ENCODE peak calls at places on chromosome 14, in nine cellular contexts. O is astrocyte of the cerebellum, H is RWPE1, G is fibroblast of pulmonary artery, D is bronchial epithelial cell, Z is ovary, Q is AG04450, J is HFF-Myc, C is GM23338. M is an unnamed sample.

GRCh38 chr14:38210168-38210567 is 2.5 kb downstream of the SSTR1 start:
- DNase-seq in G (peak; percentile 61), C (peak; percentile 50), J (no peak), Q (no peak), Z (no peak), O (no peak), H (peak; percentile 26), D (peak; percentile 58), M (no peak)

GRCh38 chr14:95407342-95407741 is 87.6 kb upstream of the CLMN start:
- DNase-seq in D (no peak), Z (no peak), G (no peak), C (no peak), J (no peak), Q (no peak), O (no peak), H (no peak), M (no peak)

GRCh38 chr14:106631886-106632285 is 1105.5 kb downstream of the TMEM121 start:
- DNase-seq in Q (no peak), D (no peak), J (no peak), C (no peak), G (no peak), Z (no peak), O (no peak), H (no peak), M (no peak)

GRCh38 chr14:99735189-99736135 is 51.4 kb downstream of the CYP46A1 start:
- DNase-seq in H (no peak), D (no peak), G (no peak), Z (peak; percentile 10), C (no peak), Q (no peak), O (no peak), J (no peak), M (no peak)

GRCh38 chr14:72284176-72284575 is 351.9 kb downstream of the RGS6 start:
- DNase-seq in G (no peak), D (no peak), Z (no peak), O (no peak), Q (no peak), H (no peak), C (no peak), J (no peak), M (no peak)

GRCh38 chr14:76908834-76909233 is 82.6 kb downstream of the LRRC74A start:
- DNase-seq in Q (no peak), G (no peak), O (no peak), Z (no peak), H (no peak), J (no peak), C (no peak), D (no peak), M (no peak)

GRCh38 chr14:23910081-23910875 is 43.3 kb upstream of the DHRS4 start:
- DNase-seq in G (peak; percentile 62), O (peak; percentile 18), Z (peak; percentile 34), D (peak; percentile 53), C (peak; percentile 94), J (peak; percentile 20), H (peak; percentile 83), Q (peak; percentile 3), M (peak; percentile 75)

GRCh38 chr14:61584258-61584657 is 111.1 kb upstream of the HIF1A start:
- DNase-seq in H (no peak), Q (no peak), G (peak; percentile 72), Z (no peak), C (no peak), O (no peak), D (peak; percentile 83), J (no peak), M (peak; percentile 35)

GRCh38 chr14:91985008-91985407 is 37.5 kb upstream of the FBLN5 start:
- DNase-seq in J (no peak), H (no peak), G (peak; percentile 48), O (no peak), D (peak; percentile 46), Z (no peak), Q (peak; percentile 24), C (no peak), M (no peak)

GRCh38 chr14:75939200-75939599 is 42.6 kb downstream of the TGFB3 start:
- DNase-seq in C (no peak), D (no peak), G (no peak), O (no peak), Q (no peak), H (no peak), Z (no peak), J (no peak), M (no peak)

GRCh38 chr14:80956922-80957321 is 1.5 kb downstream of the TSHR start:
- DNase-seq in Q (no peak), H (no peak), O (no peak), C (no peak), J (no peak), G (no peak), D (no peak), Z (no peak), M (no peak)

GRCh38 chr14:20610002-20610765 is 19.0 kb upstream of the RNASE12 start:
- DNase-seq in J (peak; percentile 67), G (peak; percentile 79), Q (peak; percentile 48), O (peak; percentile 45), C (peak; percentile 86), D (peak; percentile 70), H (no peak), Z (peak; percentile 89), M (peak; percentile 73)

GRCh38 chr14:63387691-63388090 is 69.0 kb upstream of the GPHB5 start:
- DNase-seq in Z (no peak), C (no peak), J (no peak), G (peak; percentile 8), O (no peak), H (no peak), D (no peak), Q (no peak), M (no peak)

GRCh38 chr14:104863131-104863862 is 1.8 kb upstream of the CEP170B start:
- DNase-seq in Z (no peak), C (no peak), D (no peak), Q (no peak), H (no peak), O (no peak), J (no peak), G (no peak), M (no peak)

GRCh38 chr14:30525833-30526232 is 33.1 kb upstream of the G2E3 start:
- DNase-seq in J (peak; percentile 17), D (peak; percentile 13), Q (no peak), G (no peak), O (no peak), H (no peak), C (no peak), Z (no peak), M (peak; percentile 49)

GRCh38 chr14:30528119-30528518 is 30.8 kb upstream of the G2E3 start:
- DNase-seq in O (no peak), Z (no peak), J (no peak), Q (no peak), G (peak; percentile 3), D (no peak), H (no peak), C (peak; percentile 20), M (no peak)

GRCh38 chr14:30532264-30532663 is 26.7 kb upstream of the G2E3 start:
- DNase-seq in O (no peak), G (peak; percentile 8), J (no peak), Z (no peak), H (no peak), C (no peak), Q (no peak), D (no peak), M (no peak)

GRCh38 chr14:30527196-30527595 is 31.8 kb upstream of the G2E3 start:
- DNase-seq in J (no peak), D (no peak), H (no peak), C (peak; percentile 47), Z (no peak), G (no peak), Q (no peak), O (no peak), M (no peak)

DNA sequence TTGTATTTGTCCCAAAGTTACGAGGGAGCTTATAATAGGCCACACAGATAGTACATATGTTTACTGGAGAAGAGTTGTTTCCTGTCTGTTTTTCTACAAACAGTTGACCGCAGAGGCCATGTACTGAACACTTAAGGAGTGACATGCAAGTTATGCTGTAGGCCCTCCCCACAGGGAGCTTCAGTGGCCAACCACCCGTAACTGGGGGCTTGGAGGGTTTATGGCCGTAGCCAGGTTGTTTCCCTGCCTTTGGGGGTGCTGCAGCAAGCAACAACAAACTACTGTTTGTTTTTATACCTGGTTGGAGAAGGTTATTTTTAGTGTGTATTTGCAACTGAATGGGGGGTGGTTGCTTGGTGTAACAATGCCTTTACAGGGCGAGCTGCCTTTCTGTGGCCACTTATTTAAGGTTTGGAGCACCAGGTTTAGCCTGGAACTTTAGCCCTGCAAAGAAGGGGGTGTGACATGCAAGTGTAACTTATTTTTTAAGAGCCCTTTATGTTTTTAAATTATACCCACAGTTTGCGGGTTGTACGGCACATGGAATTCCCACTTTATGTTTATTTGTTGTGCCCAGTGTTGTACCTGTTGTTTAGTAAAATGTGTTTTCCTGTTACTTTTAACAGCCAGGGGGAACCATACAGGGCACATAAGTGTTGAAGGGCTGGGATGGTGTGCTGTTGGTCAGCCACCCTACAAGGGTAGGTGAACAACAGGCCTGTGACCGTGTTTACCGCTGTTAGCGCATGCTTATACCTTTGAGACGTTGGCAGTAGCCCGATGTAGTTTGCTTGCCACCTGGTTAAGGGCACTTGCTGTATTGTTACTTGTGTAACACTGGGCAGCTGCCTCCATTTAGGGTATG is 29.9 kb upstream of the G2E3 start:
- DNase-seq in H (no peak), J (no peak), D (no peak), G (no peak), Z (no peak), Q (no peak), C (peak; percentile 18), O (no peak), M (no peak)
- TF ChIP-seq CTCF in H (no peak), J (no peak), D (no peak), G (no peak), Z (no peak), Q (no peak), C (no peak), O (no peak), M (no peak)

GRCh38 chr14:100900837-100901390 is 2.6 kb downstream of the RTL1 start:
- DNase-seq in H (no peak), G (peak; percentile 8), Z (no peak), Q (no peak), O (no peak), C (peak; percentile 80), J (no peak), D (no peak), M (peak; percentile 35)
- TF ChIP-seq CTCF in H (peak; percentile 35), G (no peak), Z (no peak), Q (peak; percentile 26), O (peak; percentile 39), C (peak; percentile 96), J (peak; percentile 36), D (peak; percentile 44), M (peak; percentile 40)

GRCh38 chr14:39467889-39468524 is 35.8 kb upstream of the FBXO33 start:
- DNase-seq in D (peak; percentile 37), Q (no peak), G (peak; percentile 57), O (no peak), C (peak; percentile 79), H (no peak), Z (no peak), J (no peak), M (peak; percentile 60)
- TF ChIP-seq CTCF in D (peak; percentile 47), Q (peak; percentile 50), G (peak; percentile 54), O (peak; percentile 41), C (peak; percentile 77), H (no peak), Z (no peak), J (peak; percentile 42), M (peak; percentile 45)

GRCh38 chr14:94005324-94005723 is 8.2 kb downstream of the CCDC197 start:
- DNase-seq in Z (no peak), G (no peak), C (peak; percentile 54), O (no peak), H (no peak), D (no peak), Q (no peak), J (no peak), M (peak; percentile 22)
- TF ChIP-seq CTCF in Z (no peak), G (peak; percentile 52), C (peak; percentile 64), O (peak; percentile 53), H (no peak), D (peak; percentile 38), Q (peak; percentile 57), J (peak; percentile 48), M (no peak)